ENCODE peak calls at places on chromosomes 1 and 21, in eight cellular contexts. Y is prostate gland; D is AG10803; J is fibroblast of lung; H is lower lobe of right lung; X is CD8-positive, alpha-beta T cell; G is stomach; E is dorsolateral prefrontal cortex. F is an unnamed sample.

GRCh38 chr21:39316062-39316461 is 2.6 kb upstream of the BRWD1 start:
- DNase-seq in D (peak), X (no peak), Y (no peak), E (no peak), H (no peak), G (no peak), J (no peak), F (no peak)

GRCh38 chr1:40640314-40641076 is 25.0 kb downstream of the RIMS3 start:
- DNase-seq in J (no peak), D (no peak), H (no peak), Y (no peak), G (no peak), X (peak), E (no peak), F (no peak)

GRCh38 chr1:10555635-10556429 is 81.1 kb downstream of the PEX14 start:
- DNase-seq in G (no peak), H (no peak), D (no peak), E (no peak), X (no peak), Y (peak), J (no peak), F (no peak)

GRCh38 chr1:68230901-68231626 is 1.3 kb downstream of the WLS start:
- DNase-seq in Y (peak), E (no peak), X (no peak), J (no peak), G (peak), D (no peak), H (peak), F (no peak)

GRCh38 chr1:117268926-117269378 is 58.2 kb upstream of the VTCN1 start:
- DNase-seq in Y (peak), X (no peak), G (no peak), D (no peak), H (no peak), J (no peak), E (no peak), F (no peak)

GRCh38 chr1:203163891-203164635 is 11.6 kb downstream of the MYBPH start:
- DNase-seq in H (peak), Y (no peak), X (no peak), E (peak), G (no peak), D (no peak), J (no peak), F (no peak)

GRCh38 chr1:65425697-65426096 is 5.2 kb downstream of the LEPR start:
- DNase-seq in E (no peak), X (no peak), Y (no peak), J (peak), G (no peak), H (no peak), D (peak), F (no peak)

GRCh38 chr1:214808845-214809460 is 206.0 kb downstream of the CENPF start:
- DNase-seq in Y (no peak), J (peak), E (no peak), D (peak), X (no peak), G (no peak), H (no peak), F (no peak)

GRCh38 chr21:30646904-30647303 is 4.2 kb downstream of the KRTAP20-3 start:
- DNase-seq in E (no peak), Y (no peak), J (no peak), X (no peak), D (no peak), G (no peak), H (no peak), F (no peak)

DNA sequence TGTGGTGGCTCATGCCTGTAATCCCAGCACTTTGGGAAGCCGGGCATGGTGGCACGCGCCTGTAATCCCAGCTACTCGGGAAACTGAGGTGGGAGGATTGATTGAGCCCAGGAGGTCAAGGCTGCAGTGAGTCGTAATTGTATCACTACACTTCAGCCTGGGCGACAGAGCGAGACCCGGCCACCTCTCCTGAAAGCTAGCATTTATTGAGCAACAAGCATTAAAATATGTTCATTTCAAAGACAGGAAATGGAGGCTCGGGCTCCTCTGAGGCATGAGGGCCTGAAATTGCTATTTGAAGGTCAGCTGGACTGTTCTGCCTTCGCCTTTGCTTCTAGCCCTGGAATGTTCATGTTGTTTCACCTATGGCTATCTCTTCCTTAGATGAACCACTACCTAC is 34.5 kb downstream of the SPATA21 start:
- DNase-seq in E (no peak), D (no peak), Y (no peak), H (no peak), J (no peak), G (no peak), X (no peak), F (no peak)
- TF ChIP-seq CTCF in E (no peak), D (no peak), Y (no peak), H (no peak), J (no peak), G (no peak), X (no peak), F (no peak)

GRCh38 chr1:74271503-74271902 is 36.3 kb downstream of the TNNI3K start:
- DNase-seq in E (no peak), Y (no peak), H (no peak), J (no peak), D (no peak), X (no peak), G (no peak), F (no peak)
- TF ChIP-seq CTCF in E (no peak), Y (no peak), H (no peak), J (no peak), D (no peak), X (no peak), G (no peak), F (no peak)

GRCh38 chr21:33403786-33404571 is 766 bp downstream of the IFNGR2 start:
- DNase-seq in J (peak), Y (peak), G (peak), E (peak), D (peak), X (no peak), H (peak), F (no peak)
- TF ChIP-seq CTCF in J (no peak), Y (no peak), G (no peak), E (no peak), D (no peak), X (no peak), H (no peak), F (no peak)

GRCh38 chr1:14390816-14391215 is 207.7 kb upstream of the KAZN start:
- DNase-seq in D (no peak), G (no peak), E (no peak), X (no peak), H (no peak), Y (no peak), J (no peak), F (no peak)

GRCh38 chr1:14392887-14393365 is 205.6 kb upstream of the KAZN start:
- DNase-seq in E (no peak), G (no peak), Y (no peak), X (no peak), J (no peak), H (no peak), D (no peak), F (no peak)

DNA sequence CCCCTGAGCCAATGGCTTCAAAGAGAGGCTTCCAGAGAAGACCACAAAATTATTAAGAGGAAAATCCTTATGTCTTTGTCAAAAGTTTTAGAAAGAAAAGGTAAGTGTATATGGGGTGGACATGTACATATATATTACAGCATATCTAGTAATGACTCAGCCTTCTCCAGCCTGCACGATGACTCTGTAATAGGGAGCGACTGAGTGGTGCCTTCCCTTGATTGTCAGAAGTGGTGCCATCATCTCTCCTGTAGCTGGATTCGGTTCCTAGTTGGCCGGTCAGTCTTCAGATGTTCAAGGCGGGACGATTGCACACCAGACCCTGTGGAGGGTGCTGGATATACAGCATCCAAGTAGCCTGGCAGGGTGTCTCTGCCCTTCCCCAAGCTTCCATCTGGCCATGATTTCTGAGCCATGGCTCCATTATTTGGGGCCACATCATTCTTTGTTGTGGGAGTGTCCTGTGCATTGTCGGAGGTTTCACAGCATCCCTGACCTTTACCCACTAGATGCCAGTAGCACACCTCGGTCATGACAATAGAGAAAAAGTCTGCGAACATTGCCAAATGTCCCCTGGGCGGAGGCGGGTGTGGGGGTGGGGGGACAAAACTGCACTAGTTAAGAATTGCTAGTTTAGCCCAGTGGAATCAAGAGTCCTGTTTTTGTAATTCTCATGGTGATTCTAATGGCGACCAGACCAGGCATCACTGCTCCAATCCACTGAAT is 206.2 kb upstream of the KAZN start:
- DNase-seq in H (no peak), X (no peak), E (no peak), J (no peak), G (no peak), D (no peak), Y (no peak), F (no peak)
- TF ChIP-seq CTCF in H (no peak), X (no peak), E (no peak), J (no peak), G (no peak), D (no peak), Y (no peak), F (no peak)